ENCODE peak calls at places on chromosome 1, in six cellular contexts. One of them, this sample, is unnamed.

GRCh38 chr1:18954270-18955071 is 2.0 kb downstream of the IFFO2 start:
- DNase-seq in germinal center: no peak
- DNase-seq in fibroblast of lung: no peak
- DNase-seq in C1 segment of cervical spinal cord: no peak
- DNase-seq in central memory CD8-positive, alpha-beta T cell: no peak
- DNase-seq in NB4: no peak
- DNase-seq in this sample: no peak

GRCh38 chr1:38585971-38586370 is 273.6 kb downstream of the RRAGC start:
- DNase-seq in germinal center: no peak
- DNase-seq in fibroblast of lung: no peak
- DNase-seq in C1 segment of cervical spinal cord: no peak
- DNase-seq in central memory CD8-positive, alpha-beta T cell: no peak
- DNase-seq in NB4: no peak
- DNase-seq in this sample: no peak

GRCh38 chr1:146019225-146020057 is 2.1 kb downstream of the HJV start:
- DNase-seq in germinal center: no peak
- DNase-seq in fibroblast of lung: no peak
- DNase-seq in C1 segment of cervical spinal cord: no peak
- DNase-seq in central memory CD8-positive, alpha-beta T cell: no peak
- DNase-seq in NB4: no peak
- DNase-seq in this sample: no peak

GRCh38 chr1:232624892-232625291 is 5.0 kb downstream of the SIPA1L2 start:
- DNase-seq in germinal center: no peak
- DNase-seq in fibroblast of lung: no peak
- DNase-seq in C1 segment of cervical spinal cord: no peak
- DNase-seq in central memory CD8-positive, alpha-beta T cell: no peak
- DNase-seq in NB4: no peak
- DNase-seq in this sample: peak; percentile 56

GRCh38 chr1:217137210-217137871 is 414.1 kb upstream of the ESRRG start:
- DNase-seq in germinal center: no peak
- DNase-seq in fibroblast of lung: no peak
- DNase-seq in C1 segment of cervical spinal cord: no peak
- DNase-seq in central memory CD8-positive, alpha-beta T cell: no peak
- DNase-seq in NB4: no peak
- DNase-seq in this sample: no peak

GRCh38 chr1:170586321-170586855 is 54.4 kb downstream of the GORAB start:
- DNase-seq in germinal center: no peak
- DNase-seq in fibroblast of lung: peak; percentile 26
- DNase-seq in C1 segment of cervical spinal cord: no peak
- DNase-seq in central memory CD8-positive, alpha-beta T cell: no peak
- DNase-seq in NB4: no peak
- DNase-seq in this sample: no peak

GRCh38 chr1:33462449-33463164 is 9.8 kb upstream of the ZSCAN20 start:
- DNase-seq in germinal center: no peak
- DNase-seq in fibroblast of lung: no peak
- DNase-seq in C1 segment of cervical spinal cord: no peak
- DNase-seq in central memory CD8-positive, alpha-beta T cell: no peak
- DNase-seq in NB4: no peak
- DNase-seq in this sample: no peak

GRCh38 chr1:41515131-41515678 is 30.7 kb upstream of the EDN2 start:
- DNase-seq in germinal center: no peak
- DNase-seq in fibroblast of lung: no peak
- DNase-seq in C1 segment of cervical spinal cord: no peak
- DNase-seq in central memory CD8-positive, alpha-beta T cell: no peak
- DNase-seq in NB4: no peak
- DNase-seq in this sample: no peak

GRCh38 chr1:205147191-205147590 is 25.4 kb upstream of the RBBP5 start:
- DNase-seq in germinal center: no peak
- DNase-seq in fibroblast of lung: peak; percentile 15
- DNase-seq in C1 segment of cervical spinal cord: no peak
- DNase-seq in central memory CD8-positive, alpha-beta T cell: no peak
- DNase-seq in NB4: no peak
- DNase-seq in this sample: no peak

GRCh38 chr1:171355727-171356126 is 41.7 kb downstream of the FMO4 start:
- DNase-seq in germinal center: no peak
- DNase-seq in fibroblast of lung: no peak
- DNase-seq in C1 segment of cervical spinal cord: no peak
- DNase-seq in central memory CD8-positive, alpha-beta T cell: no peak
- DNase-seq in NB4: no peak
- DNase-seq in this sample: no peak

GRCh38 chr1:9766759-9767442 is 56.9 kb downstream of the CLSTN1 start:
- DNase-seq in germinal center: no peak
- DNase-seq in fibroblast of lung: peak; percentile 92
- DNase-seq in C1 segment of cervical spinal cord: no peak
- DNase-seq in central memory CD8-positive, alpha-beta T cell: no peak
- DNase-seq in NB4: no peak
- DNase-seq in this sample: no peak

This sample was measured in AML-193.